ENCODE peak calls at places on chromosome 15, in six cellular contexts. V, F, X, R, A and C are unnamed samples.

GRCh38 chr15:85753791-85754452 is 40.8 kb downstream of the KLHL25 start:
- DNase-seq in V (no peak), F (no peak), X (no peak), R (no peak), A (no peak), C (no peak)

GRCh38 chr15:75202251-75203016 is 752 bp downstream of the C15orf39 start:
- DNase-seq in V (peak), F (peak), X (no peak), R (peak), A (no peak), C (peak)

GRCh38 chr15:22962611-22963010 is 17.6 kb downstream of the CYFIP1 start:
- DNase-seq in V (no peak), F (no peak), X (no peak), R (no peak), A (no peak), C (no peak)

GRCh38 chr15:89665449-89666146 is 10.3 kb upstream of the KIF7 start:
- DNase-seq in V (no peak), F (peak), X (peak), R (no peak), A (no peak), C (peak)

GRCh38 chr15:70792171-70792573 is 28.8 kb upstream of the UACA start:
- DNase-seq in V (no peak), F (no peak), X (no peak), R (no peak), A (no peak), C (no peak)

GRCh38 chr15:80709542-80709941 is 14.4 kb downstream of the ABHD17C start:
- DNase-seq in V (no peak), F (no peak), X (no peak), R (no peak), A (no peak), C (no peak)

GRCh38 chr15:82159922-82160321 is 102.6 kb downstream of the EFL1 start:
- DNase-seq in V (no peak), F (no peak), X (no peak), R (no peak), A (no peak), C (no peak)

GRCh38 chr15:22903961-22904534 is 65.6 kb downstream of the NIPA2 start:
- DNase-seq in V (no peak), F (no peak), X (no peak), R (no peak), A (no peak), C (no peak)

GRCh38 chr15:69591905-69592508 is 139.4 kb downstream of the RPLP1 start:
- DNase-seq in V (no peak), F (no peak), X (no peak), R (peak), A (no peak), C (no peak)

GRCh38 chr15:70382762-70383458 is 285.2 kb upstream of the TLE3 start:
- DNase-seq in V (no peak), F (no peak), X (no peak), R (no peak), A (no peak), C (no peak)

GRCh38 chr15:61038387-61038786 is 190.7 kb downstream of the RORA start:
- DNase-seq in V (no peak), F (peak), X (no peak), R (no peak), A (no peak), C (no peak)

GRCh38 chr15:96535148-96535547 is 204.6 kb downstream of the NR2F2 start:
- DNase-seq in V (no peak), F (no peak), X (no peak), R (no peak), A (no peak), C (no peak)

GRCh38 chr15:40928975-40929729 is at the start of gene DLL4:
- DNase-seq in V (peak), F (peak), X (peak), R (peak), A (no peak), C (peak)

GRCh38 chr15:80518522-80518921 is 114.3 kb downstream of the ARNT2 start:
- DNase-seq in V (no peak), F (no peak), X (no peak), R (no peak), A (no peak), C (no peak)

GRCh38 chr15:49815506-49815905 is 194.7 kb downstream of the DTWD1 start:
- DNase-seq in V (no peak), F (no peak), X (no peak), R (no peak), A (no peak), C (no peak)

GRCh38 chr15:39680868-39681267 is 100.0 kb downstream of the THBS1 start:
- DNase-seq in V (no peak), F (no peak), X (no peak), R (no peak), A (no peak), C (no peak)

GRCh38 chr15:67803996-67804843 is 21.1 kb upstream of the SKOR1 start:
- DNase-seq in V (peak), F (no peak), X (peak), R (peak), A (no peak), C (no peak)
- TF ChIP-seq GABPA in V (no peak), F (no peak), X (no peak), R (no peak), A (no peak), C (no peak)

GRCh38 chr15:90946538-90946937 is 8.1 kb upstream of the RCCD1 start:
- DNase-seq in V (no peak), F (no peak), X (no peak), R (no peak), A (no peak), C (no peak)

GRCh38 chr15:90941038-90941437 is 6.0 kb downstream of the UNC45A start:
- DNase-seq in V (no peak), F (no peak), X (no peak), R (no peak), A (no peak), C (no peak)

GRCh38 chr15:90946941-90947576 is 7.6 kb upstream of the RCCD1 start:
- DNase-seq in V (no peak), F (no peak), X (no peak), R (no peak), A (no peak), C (no peak)

GRCh38 chr15:90939756-90940155 is 4.7 kb downstream of the UNC45A start:
- DNase-seq in V (no peak), F (no peak), X (no peak), R (no peak), A (no peak), C (no peak)

DNA sequence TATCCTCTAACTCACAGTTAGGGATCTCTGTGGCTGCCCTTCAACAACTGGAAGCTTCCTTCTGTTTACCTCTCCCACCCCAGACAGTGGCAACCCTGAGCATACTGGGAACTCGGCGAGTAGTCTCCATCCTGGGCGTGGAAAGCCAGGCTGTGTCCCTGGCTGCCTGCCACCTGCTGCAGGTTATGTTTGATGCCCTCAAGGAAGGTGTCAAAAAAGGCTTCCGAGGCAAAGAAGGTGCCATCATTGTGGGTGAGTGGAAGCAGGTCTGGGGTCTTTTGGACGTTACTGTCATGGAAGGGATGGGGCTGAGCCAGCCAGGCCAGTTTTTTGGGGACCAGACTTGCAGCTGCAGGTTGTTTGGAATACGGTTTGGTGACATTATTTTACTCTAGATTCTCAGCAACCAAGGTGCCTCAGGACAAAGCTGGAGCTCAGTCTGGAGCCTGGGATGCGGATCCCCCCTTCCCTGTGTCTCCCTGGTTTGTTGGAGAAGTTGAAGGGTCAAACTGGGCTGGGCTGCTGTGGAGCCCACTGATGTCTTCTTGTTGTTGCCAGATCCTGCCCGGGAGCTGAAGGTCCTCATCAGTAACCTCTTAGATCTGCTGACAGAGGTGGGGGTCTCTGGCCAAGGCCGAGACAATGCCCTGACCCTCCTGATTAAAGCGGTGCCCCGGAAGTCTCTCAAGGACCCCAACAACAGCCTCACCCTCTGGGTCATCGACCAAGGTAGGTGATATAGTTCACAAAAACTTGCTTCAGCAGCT is 7.5 kb downstream of the UNC45A start:
- DNase-seq in V (no peak), F (no peak), X (no peak), R (no peak), A (no peak), C (no peak)
- TF ChIP-seq GABPA in V (no peak), F (no peak), X (no peak), R (no peak), A (no peak), C (no peak)

DNA sequence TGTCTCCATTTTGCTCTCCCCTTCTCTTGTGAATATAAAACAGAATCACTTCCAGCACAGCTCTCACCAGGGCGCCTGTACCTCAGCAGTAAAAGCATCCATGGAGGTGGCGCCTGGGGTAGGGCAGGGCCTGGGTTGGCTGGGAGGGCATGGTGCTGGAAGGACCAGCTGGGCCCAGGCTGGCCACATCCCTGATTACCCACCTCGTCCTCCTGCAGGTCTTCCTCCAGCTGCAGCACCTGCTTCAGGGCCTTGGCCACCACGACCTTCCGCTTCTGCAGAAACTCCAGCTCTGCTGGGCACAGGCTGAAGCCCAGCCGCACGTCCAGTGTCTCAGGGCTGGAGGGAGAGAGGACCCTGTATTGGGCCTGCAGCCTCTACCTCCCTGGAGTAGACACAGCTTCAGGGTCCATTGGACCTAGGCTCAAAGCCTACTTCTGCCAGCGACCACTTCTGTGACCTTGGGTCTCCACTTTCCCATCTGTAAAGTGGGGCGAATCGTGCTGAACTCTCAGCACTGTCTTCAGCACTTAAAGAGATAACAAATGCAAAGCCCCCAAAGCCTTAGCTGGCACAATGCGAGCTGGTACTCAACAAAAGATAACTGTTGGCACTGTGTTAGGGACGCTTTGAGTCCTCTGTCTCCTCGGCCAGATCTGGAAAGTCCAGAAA is 23.8 kb downstream of the PLA2G4E start:
- DNase-seq in V (no peak), F (no peak), X (no peak), R (no peak), A (no peak), C (no peak)
- TF ChIP-seq GABPA in V (no peak), F (no peak), X (no peak), R (no peak), A (no peak), C (no peak)

GRCh38 chr15:42627485-42627884 is 52.1 kb downstream of the STARD9 start:
- DNase-seq in V (no peak), F (no peak), X (no peak), R (no peak), A (no peak), C (no peak)

GRCh38 chr15:42632100-42632675 is 56.8 kb downstream of the STARD9 start:
- DNase-seq in V (no peak), F (no peak), X (no peak), R (no peak), A (no peak), C (no peak)
- TF ChIP-seq GABPA in V (no peak), F (no peak), X (no peak), R (no peak), A (no peak), C (no peak)